ENCODE peak calls at places on chromosome 9, in nine cellular contexts. T, F, S, H, D, J, P, B and X are unnamed samples.
A peak's percentile ranks its signal among the peaks of the same experiment; 100 is the strongest.

GRCh38 chr9:15697459-15697858 is 144.6 kb downstream of the CCDC171 start:
- DNase-seq in B (no peak), T (no peak), F (no peak), D (peak; percentile 9), P (no peak), J (no peak), S (no peak), H (no peak), X (no peak)

GRCh38 chr9:87548159-87548558 is 50.5 kb downstream of the DAPK1 start:
- DNase-seq in H (no peak), D (no peak), F (no peak), P (no peak), T (no peak), B (no peak), J (no peak), S (no peak), X (no peak)

GRCh38 chr9:86407022-86407421 is 52.8 kb upstream of the TUT7 start:
- DNase-seq in D (peak; percentile 4), P (no peak), S (no peak), T (no peak), H (no peak), B (no peak), J (no peak), F (no peak), X (peak; percentile 51)

GRCh38 chr9:88852794-88853193 is 138.5 kb upstream of the S1PR3 start:
- DNase-seq in H (no peak), J (no peak), B (no peak), S (no peak), T (no peak), F (no peak), P (no peak), D (peak; percentile 61), X (peak; percentile 83)

GRCh38 chr9:16004613-16005012 is 451.8 kb downstream of the CCDC171 start:
- DNase-seq in J (no peak), S (no peak), P (no peak), F (no peak), T (no peak), D (no peak), B (no peak), H (no peak), X (no peak)

GRCh38 chr9:134353539-134353938 is 27.3 kb downstream of the RXRA start:
- DNase-seq in F (no peak), S (no peak), P (no peak), B (no peak), J (no peak), T (no peak), H (no peak), D (no peak), X (no peak)

GRCh38 chr9:14271078-14271673 is 42.8 kb downstream of the NFIB start:
- DNase-seq in T (peak; percentile 86), H (peak; percentile 32), P (no peak), D (no peak), F (peak; percentile 16), S (peak; percentile 34), B (peak; percentile 36), J (no peak), X (peak; percentile 8)

GRCh38 chr9:2260401-2261306 is 245.5 kb downstream of the SMARCA2 start:
- DNase-seq in B (no peak), P (no peak), F (no peak), J (no peak), T (peak; percentile 27), H (no peak), S (no peak), D (no peak), X (no peak)

GRCh38 chr9:76512826-76513225 is 53.8 kb downstream of the GCNT1 start:
- DNase-seq in B (no peak), S (no peak), D (no peak), J (no peak), T (no peak), P (no peak), H (no peak), F (no peak), X (no peak)

GRCh38 chr9:84669293-84670105 is at the start of gene NTRK2:
- DNase-seq in B (peak; percentile 83), H (no peak), S (peak; percentile 81), P (peak; percentile 68), D (no peak), F (peak; percentile 68), J (no peak), T (no peak), X (peak; percentile 30)